ENCODE peak calls at places on chromosomes 13 and 19, in ten cellular contexts. I is Calu3; X is adrenal gland; D is NCI-H2029 treated with DMSO at 0.1 percent for 48 hours; A is BJ; H is GM04504; E is iris pigment epithelial cell; J is activated CD4-positive, alpha-beta T cell treated with anti-CD3 and anti-CD28 coated beads, Interleukin-2, amount 50 U/mL, for 4 hours; G is erythroblast; L is T-helper 1 cell. T is an unnamed sample.

GRCh38 chr13:109651854-109652253 is 134.5 kb downstream of the IRS2 start:
- DNase-seq in H (no peak), L (no peak), J (no peak), E (no peak), G (no peak), D (no peak), A (no peak), X (no peak), I (no peak), T (no peak)

GRCh38 chr19:5150331-5150901 is 181.5 kb downstream of the KDM4B start:
- DNase-seq in X (peak), I (no peak), G (no peak), E (no peak), H (no peak), D (no peak), A (no peak), J (no peak), L (no peak), T (no peak)

GRCh38 chr13:33751151-33751550 is 66.8 kb upstream of the RFC3 start:
- DNase-seq in A (no peak), X (no peak), I (no peak), D (no peak), G (no peak), J (no peak), E (peak), H (peak), L (no peak), T (no peak)

GRCh38 chr19:29548483-29549085 is 22.8 kb downstream of the VSTM2B start:
- DNase-seq in I (no peak), A (no peak), X (no peak), J (no peak), D (no peak), H (no peak), L (no peak), G (no peak), E (no peak), T (no peak)

GRCh38 chr13:74134777-74135305 is 637 bp upstream of the KLF12 start:
- DNase-seq in H (no peak), E (no peak), X (peak), J (peak), L (peak), D (no peak), G (no peak), A (no peak), I (peak), T (peak)

GRCh38 chr19:32988724-32989123 is 16.7 kb downstream of the FAAP24 start:
- DNase-seq in I (no peak), G (no peak), E (no peak), X (no peak), H (no peak), J (no peak), D (no peak), L (no peak), A (no peak), T (no peak)

GRCh38 chr13:113367771-113368170 is 3.8 kb upstream of the GRTP1 start:
- DNase-seq in A (no peak), I (no peak), H (no peak), J (no peak), D (no peak), G (no peak), X (no peak), L (no peak), E (no peak), T (no peak)

GRCh38 chr13:79183231-79183630 is 222.8 kb downstream of the RBM26 start:
- DNase-seq in X (no peak), H (no peak), I (no peak), J (no peak), A (no peak), E (no peak), D (no peak), L (no peak), G (no peak), T (no peak)

GRCh38 chr13:112032186-112032835 is 34.6 kb upstream of the SOX1 start:
- DNase-seq in J (no peak), D (no peak), A (no peak), L (no peak), E (peak), G (no peak), I (no peak), H (no peak), X (no peak), T (no peak)

GRCh38 chr19:51714848-51715247 is 8.9 kb downstream of the HAS1 start:
- DNase-seq in X (no peak), D (no peak), A (no peak), I (no peak), H (no peak), G (no peak), L (no peak), J (no peak), E (no peak), T (no peak)

GRCh38 chr19:53868091-53868891 is 608 bp downstream of the MYADM start:
- DNase-seq in A (no peak), X (peak), J (no peak), L (peak), D (no peak), H (no peak), I (peak), E (peak), G (no peak), T (peak)

GRCh38 chr13:73171242-73171641 is 112.4 kb downstream of the KLF5 start:
- DNase-seq in A (no peak), E (no peak), H (no peak), D (no peak), J (no peak), X (no peak), I (peak), G (no peak), L (no peak), T (no peak)

GRCh38 chr13:30870049-30870884 is 35.8 kb upstream of the MEDAG start:
- DNase-seq in I (peak), G (peak), X (peak), D (no peak), L (no peak), E (peak), J (no peak), A (peak), H (peak), T (peak)

GRCh38 chr19:2887391-2887914 is 13.3 kb upstream of the ZNF57 start:
- DNase-seq in I (peak), E (peak), X (peak), G (no peak), D (peak), J (no peak), H (peak), A (peak), L (no peak), T (peak)

GRCh38 chr19:38736036-38736412 is 8.2 kb downstream of the CAPN12 start:
- DNase-seq in H (no peak), X (peak), E (no peak), G (peak), J (peak), A (no peak), L (peak), D (no peak), I (peak), T (peak)

GRCh38 chr19:45929247-45929646 is 14.7 kb upstream of the NANOS2 start:
- DNase-seq in X (no peak), G (no peak), D (no peak), A (no peak), J (no peak), H (no peak), I (no peak), E (no peak), L (no peak), T (no peak)

GRCh38 chr19:46616631-46617322 is 8.1 kb downstream of the PTGIR start:
- DNase-seq in G (peak), L (no peak), D (peak), J (peak), I (peak), E (peak), H (peak), A (no peak), X (peak), T (peak)

GRCh38 chr13:55948175-55948574 is 1192.5 kb upstream of the PRR20A start:
- DNase-seq in G (no peak), H (no peak), A (no peak), J (no peak), X (no peak), E (no peak), D (no peak), L (no peak), I (no peak), T (no peak)

GRCh38 chr13:112250788-112251445 is 125.2 kb upstream of the SPACA7 start:
- DNase-seq in L (no peak), D (no peak), H (no peak), G (no peak), J (no peak), X (no peak), I (no peak), A (no peak), E (no peak), T (no peak)

GRCh38 chr13:23637813-23638212 is 67.6 kb downstream of the TNFRSF19 start:
- DNase-seq in H (no peak), A (no peak), L (no peak), X (no peak), E (no peak), G (no peak), I (no peak), D (no peak), J (no peak), T (no peak)

GRCh38 chr19:38475176-38475575 is 41.7 kb downstream of the RYR1 start:
- DNase-seq in E (no peak), G (no peak), J (no peak), D (no peak), H (no peak), I (no peak), A (no peak), L (no peak), X (no peak), T (no peak)

GRCh38 chr19:1370579-1371361 is 12.9 kb upstream of the NDUFS7 start:
- DNase-seq in X (no peak), L (no peak), E (no peak), H (no peak), D (no peak), I (no peak), J (no peak), A (no peak), G (no peak), T (no peak)

GRCh38 chr13:110907301-110907700 is 7.6 kb downstream of the ANKRD10 start:
- DNase-seq in X (no peak), J (no peak), G (no peak), D (no peak), H (no peak), E (no peak), L (no peak), A (no peak), I (no peak), T (no peak)

GRCh38 chr13:94112227-94112626 is 367.3 kb downstream of the DCT start:
- DNase-seq in L (no peak), J (no peak), I (no peak), D (no peak), A (peak), E (peak), G (no peak), X (no peak), H (peak), T (no peak)

GRCh38 chr13:23805015-23805583 is 84.1 kb downstream of the MIPEP start:
- DNase-seq in D (no peak), H (no peak), I (no peak), X (no peak), E (no peak), A (no peak), J (no peak), G (no peak), L (no peak), T (no peak)

GRCh38 chr13:31321457-31321856 is 121.7 kb downstream of the B3GLCT start:
- DNase-seq in E (no peak), L (no peak), G (no peak), A (no peak), H (no peak), X (no peak), I (no peak), J (no peak), D (no peak), T (no peak)

GRCh38 chr19:39417463-39418181 is 5.2 kb downstream of the PLEKHG2 start:
- DNase-seq in E (no peak), A (no peak), J (no peak), D (no peak), I (no peak), L (no peak), G (no peak), H (no peak), X (no peak), T (no peak)

GRCh38 chr19:18849838-18850400 is 18.2 kb downstream of the UPF1 start:
- DNase-seq in G (no peak), I (no peak), X (no peak), A (no peak), J (no peak), E (no peak), H (no peak), L (no peak), D (no peak), T (no peak)

GRCh38 chr13:25175026-25175425 is 2.9 kb upstream of the AMER2 start:
- DNase-seq in L (no peak), J (no peak), H (no peak), D (no peak), I (no peak), E (no peak), X (no peak), G (no peak), A (no peak), T (no peak)

GRCh38 chr19:48319647-48320537 is 5.5 kb upstream of the EMP3 start:
- DNase-seq in E (peak), L (peak), D (peak), H (no peak), X (peak), A (no peak), I (peak), J (peak), G (peak), T (peak)

GRCh38 chr13:43074824-43075510 is 51.6 kb downstream of the DNAJC15 start:
- DNase-seq in D (no peak), J (no peak), H (no peak), I (no peak), G (no peak), A (no peak), E (no peak), L (no peak), X (no peak), T (no peak)

GRCh38 chr19:3099347-3100145 is 5.4 kb downstream of the GNA11 start:
- DNase-seq in G (no peak), J (no peak), I (no peak), D (no peak), X (no peak), E (no peak), H (no peak), A (no peak), L (no peak), T (no peak)

GRCh38 chr19:50556236-50557008 is 11.8 kb downstream of the LRRC4B start:
- DNase-seq in G (peak), J (peak), X (peak), H (peak), I (peak), E (peak), D (no peak), A (peak), L (no peak), T (peak)

GRCh38 chr13:22427041-22427440 is 753.7 kb upstream of the SGCG start:
- DNase-seq in I (no peak), L (no peak), J (no peak), X (no peak), G (no peak), E (no peak), H (no peak), D (no peak), A (no peak), T (no peak)

GRCh38 chr19:29858000-29858596 is 46.3 kb downstream of the CCNE1 start:
- DNase-seq in A (no peak), H (no peak), X (peak), E (no peak), G (peak), L (no peak), I (peak), D (no peak), J (no peak), T (peak)

GRCh38 chr19:16030964-16031871 is 45.1 kb upstream of the TPM4 start:
- DNase-seq in A (no peak), J (no peak), G (no peak), D (no peak), I (no peak), X (no peak), L (no peak), E (no peak), H (no peak), T (no peak)

GRCh38 chr13:93151277-93151676 is 75.3 kb upstream of the GPC6 start:
- DNase-seq in A (peak), J (no peak), L (no peak), I (no peak), E (peak), X (no peak), G (no peak), D (no peak), H (peak), T (no peak)